ENCODE peak calls at places on chromosome 20, in seven cellular contexts. G is GM12878; B is psoas muscle; Z is PC-3; D is naive thymus-derived CD4-positive, alpha-beta T cell; I is neuronal stem cell; L is cardiac muscle cell. C is an unnamed sample.
A peak's percentile ranks its signal among the peaks of the same experiment; 100 is the strongest.

GRCh38 chr20:2698186-2698817 is 5.7 kb downstream of the EBF4 start:
- DNase-seq in G (no peak), B (no peak), Z (no peak), D (no peak), I (no peak), L (no peak), C (no peak)

GRCh38 chr20:10178727-10179313 is 39.8 kb upstream of the SNAP25 start:
- DNase-seq in G (no peak), B (no peak), Z (no peak), D (no peak), I (no peak), L (no peak), C (no peak)

GRCh38 chr20:3045042-3045815 is 623 bp upstream of the MRPS26 start:
- DNase-seq in G (no peak), B (peak; percentile 91), Z (peak; percentile 45), D (peak; percentile 25), I (no peak), L (peak; percentile 80), C (peak; percentile 63)

GRCh38 chr20:59014680-59015389 is 4.4 kb upstream of the TUBB1 start:
- DNase-seq in G (no peak), B (no peak), Z (no peak), D (no peak), I (no peak), L (no peak), C (no peak)

GRCh38 chr20:5652626-5653573 is 97.3 kb upstream of the SHLD1 start:
- DNase-seq in G (no peak), B (no peak), Z (peak; percentile 97), D (no peak), I (no peak), L (peak; percentile 64), C (no peak)

GRCh38 chr20:1946762-1947534 is 46.9 kb downstream of the PDYN start:
- DNase-seq in G (no peak), B (peak; percentile 80), Z (no peak), D (no peak), I (peak; percentile 82), L (peak; percentile 67), C (no peak)

GRCh38 chr20:41086402-41087324 is 50.7 kb upstream of the PLCG1 start:
- DNase-seq in G (no peak), B (no peak), Z (peak; percentile 73), D (no peak), I (no peak), L (peak; percentile 30), C (no peak)

GRCh38 chr20:43379239-43379917 is 78.3 kb upstream of the SRSF6 start:
- DNase-seq in G (no peak), B (no peak), Z (peak; percentile 35), D (no peak), I (no peak), L (peak; percentile 91), C (no peak)

GRCh38 chr20:58483051-58483450 is 32.1 kb downstream of the APCDD1L start:
- DNase-seq in G (no peak), B (no peak), Z (no peak), D (no peak), I (no peak), L (no peak), C (no peak)

GRCh38 chr20:34921436-34921835 is 34.2 kb downstream of the GSS start:
- DNase-seq in G (no peak), B (no peak), Z (peak; percentile 56), D (no peak), I (no peak), L (no peak), C (no peak)

GRCh38 chr20:63423751-63424150 is 48.7 kb downstream of the KCNQ2 start:
- DNase-seq in G (no peak), B (no peak), Z (no peak), D (no peak), I (no peak), L (no peak), C (no peak)

GRCh38 chr20:13791562-13792459 is 7.0 kb downstream of the NDUFAF5 start:
- DNase-seq in G (no peak), B (no peak), Z (no peak), D (no peak), I (no peak), L (no peak), C (no peak)

GRCh38 chr20:6466065-6466810 is 301.2 kb upstream of the BMP2 start:
- DNase-seq in G (no peak), B (no peak), Z (peak; percentile 27), D (no peak), I (no peak), L (peak; percentile 48), C (no peak)

GRCh38 chr20:64260239-64260638 is 4.7 kb downstream of the PCMTD2 start:
- DNase-seq in G (no peak), B (no peak), Z (no peak), D (no peak), I (no peak), L (no peak), C (no peak)

GRCh38 chr20:53009979-53010735 is 38.0 kb downstream of the TSHZ2 start:
- DNase-seq in G (no peak), B (no peak), Z (no peak), D (no peak), I (no peak), L (no peak), C (no peak)

GRCh38 chr20:20926222-20926905 is 179.8 kb downstream of the LINC00237 start:
- DNase-seq in G (no peak), B (no peak), Z (no peak), D (no peak), I (no peak), L (no peak), C (no peak)

GRCh38 chr20:20271277-20271676 is 96.6 kb upstream of the INSM1 start:
- DNase-seq in G (no peak), B (no peak), Z (no peak), D (no peak), I (no peak), L (no peak), C (no peak)

GRCh38 chr20:10357061-10357708 is 76.8 kb downstream of the MKKS start:
- DNase-seq in G (no peak), B (no peak), Z (no peak), D (no peak), I (no peak), L (no peak), C (no peak)

GRCh38 chr20:1894471-1894950 is 696 bp upstream of the SIRPA start:
- DNase-seq in G (no peak), B (peak; percentile 85), Z (peak; percentile 62), D (no peak), I (peak; percentile 57), L (peak; percentile 82), C (no peak)

GRCh38 chr20:63252157-63252780 is 2.0 kb downstream of the NKAIN4 start:
- DNase-seq in G (no peak), B (no peak), Z (no peak), D (no peak), I (no peak), L (no peak), C (no peak)

DNA sequence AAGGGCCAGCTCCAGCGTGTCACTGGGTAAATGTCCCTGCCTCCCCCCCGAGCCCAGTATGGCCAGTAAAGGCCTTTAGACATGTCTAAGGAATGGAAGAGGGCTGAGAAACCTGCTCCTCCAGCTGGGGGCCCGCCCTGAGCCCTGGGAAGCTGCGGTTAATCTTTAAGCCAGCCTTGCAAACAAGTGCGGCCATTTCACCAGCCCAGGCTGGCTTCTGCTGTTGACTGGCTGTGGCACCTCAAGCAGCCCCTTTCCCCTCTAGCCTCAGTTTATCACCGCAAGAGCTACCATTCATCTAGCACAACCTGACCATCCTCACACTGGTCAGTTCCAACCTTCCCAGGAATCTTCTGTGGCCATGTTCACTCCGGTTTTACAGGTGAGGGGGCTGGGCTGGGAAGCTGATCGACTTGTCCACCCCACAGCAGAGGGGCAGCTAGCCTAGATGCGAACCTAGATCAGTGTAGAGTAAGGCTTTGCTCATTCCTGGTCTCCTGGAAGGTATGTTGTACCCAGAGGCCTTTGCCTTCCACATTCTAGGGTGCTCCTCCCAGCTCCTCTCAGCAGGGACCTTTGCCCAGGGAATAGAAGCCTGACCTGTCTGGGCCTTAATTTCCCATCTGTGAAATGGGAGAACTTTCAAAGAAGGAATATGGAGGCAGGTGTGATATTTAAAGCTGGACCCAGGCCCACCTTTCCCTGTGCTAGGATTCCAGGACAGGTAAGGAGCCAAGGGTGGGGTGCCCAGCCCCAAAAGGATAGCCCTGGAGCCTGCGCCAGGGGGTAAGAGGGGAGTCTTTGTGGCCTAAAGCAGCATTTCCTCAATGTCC is 1.2 kb upstream of the SRC start:
- DNase-seq in G (no peak), B (no peak), Z (peak; percentile 76), D (no peak), I (no peak), L (no peak), C (no peak)
- H3K27ac ChIP-seq in G (peak overlapping the region; percentile 90), B (no peak overlapping the region), Z (peak overlapping the region; percentile 27), D (no peak overlapping the region), I (peak overlapping the region; percentile 9), L (peak overlapping the region; percentile 34), C (no peak overlapping the region)

DNA sequence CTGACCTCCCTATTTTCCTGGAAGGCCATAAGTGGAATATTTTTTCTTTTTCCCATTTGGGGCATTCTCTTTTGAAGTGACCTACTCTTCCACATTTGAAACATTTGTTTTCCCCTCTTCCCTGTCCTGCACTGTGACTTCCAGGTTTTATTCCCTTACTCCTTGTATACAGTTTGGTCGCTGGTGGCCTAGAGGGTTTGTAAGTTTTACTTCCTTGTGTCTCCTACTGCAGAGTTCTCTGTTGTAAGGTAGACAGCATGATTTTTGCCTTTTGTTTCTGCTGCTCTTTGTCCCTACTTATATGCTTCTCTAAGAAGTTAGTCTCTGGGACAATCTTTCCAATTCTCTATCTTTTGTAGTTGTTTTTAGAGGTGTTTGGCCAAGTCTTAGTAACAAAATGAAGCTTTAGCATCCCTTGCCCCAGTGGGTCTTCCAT is 7.4 kb upstream of the ZNFX1 start:
- DNase-seq in G (no peak), B (no peak), Z (no peak), D (no peak), I (no peak), L (no peak), C (no peak)
- H3K9me3 ChIP-seq in G (peaks cover 41% of the 10 kb centered on the region), B (peaks cover 15% of the 10 kb centered on the region), Z (peaks cover 31% of the 10 kb centered on the region), D (peaks cover 51% of the 10 kb centered on the region), I (peaks cover 61% of the 10 kb centered on the region), L (no peaks in the 10 kb centered on the region), C (peaks cover 69% of the 10 kb centered on the region)

GRCh38 chr20:17968366-17969275 is at the start of the genes MGME1 and SNX5:
- DNase-seq in G (peak; percentile 96), B (peak; percentile 100), Z (peak; percentile 100), D (peak; percentile 99), I (peak; percentile 100), L (peak; percentile 100), C (peak; percentile 97)

GRCh38 chr20:17969884-17970409 is 1.1 kb downstream of the MGME1 start:
- DNase-seq in G (no peak), B (peak; percentile 58), Z (peak; percentile 64), D (peak; percentile 13), I (no peak), L (peak; percentile 53), C (peak; percentile 13)

GRCh38 chr20:17967595-17968365 is 814 bp downstream of the SNX5 start:
- DNase-seq in G (no peak), B (no peak), Z (peak; percentile 49), D (peak; percentile 12), I (no peak), L (peak; percentile 63), C (no peak)

GRCh38 chr20:17971571-17972013 is 2.8 kb downstream of the MGME1 start:
- DNase-seq in G (no peak), B (no peak), Z (peak; percentile 46), D (no peak), I (no peak), L (peak; percentile 63), C (no peak)

GRCh38 chr20:17969276-17969883 is 562 bp downstream of the MGME1 start:
- DNase-seq in G (no peak), B (peak; percentile 72), Z (peak; percentile 51), D (no peak), I (no peak), L (peak; percentile 50), C (no peak)
- H3K4me3 ChIP-seq in G (peak overlapping the region; percentile 96), B (peak overlapping the region; percentile 97), Z (peak overlapping the region; percentile 74), D (peak overlapping the region; percentile 91), I (peak overlapping the region; percentile 66), L (peak overlapping the region; percentile 95), C (peak overlapping the region; percentile 95)

GRCh38 chr20:8203366-8203765 is 71.3 kb downstream of the PLCB1 start:
- DNase-seq in G (no peak), B (no peak), Z (no peak), D (no peak), I (no peak), L (no peak), C (no peak)
- H3K27ac ChIP-seq in G (no peak overlapping the region), B (no peak overlapping the region), Z (no peak overlapping the region), D (no peak overlapping the region), I (no peak overlapping the region), L (no peak overlapping the region), C (no peak overlapping the region)

C was measured in CD8-positive, alpha-beta memory T cell.